ENCODE peak calls at places on chromosome 1, in five cellular contexts. W, Z, G, L and D are unnamed samples.

GRCh38 chr1:110787328-110788071 is 85.4 kb upstream of the CD53 start:
- DNase-seq in G (no peak), W (no peak), L (no peak), Z (no peak), D (peak; percentile 75)

GRCh38 chr1:212981025-212981495 is 30.7 kb downstream of the VASH2 start:
- DNase-seq in W (peak; percentile 66), G (no peak), Z (no peak), L (peak; percentile 65), D (no peak)

GRCh38 chr1:180953791-180954721 is 41.4 kb downstream of the KIAA1614 start:
- DNase-seq in Z (peak; percentile 54), G (no peak), W (peak; percentile 81), L (peak; percentile 81), D (peak; percentile 76)

GRCh38 chr1:109659997-109660755 is 4.3 kb downstream of the GSTM4 start:
- DNase-seq in W (no peak), Z (no peak), G (no peak), L (no peak), D (no peak)

GRCh38 chr1:191025896-191026642 is 548.4 kb upstream of the BRINP3 start:
- DNase-seq in G (no peak), Z (no peak), L (no peak), W (peak; percentile 11), D (no peak)

GRCh38 chr1:34923490-34923889 is 6.0 kb downstream of the DLGAP3 start:
- DNase-seq in Z (no peak), L (no peak), W (no peak), G (no peak), D (no peak)

GRCh38 chr1:207366022-207366421 is 44.5 kb downstream of the CD55 start:
- DNase-seq in L (no peak), G (no peak), W (no peak), Z (no peak), D (no peak)

GRCh38 chr1:27659497-27660299 is 12.3 kb downstream of the IFI6 start:
- DNase-seq in Z (peak; percentile 80), G (no peak), W (peak; percentile 94), L (peak; percentile 96), D (peak; percentile 84)

GRCh38 chr1:224535641-224536040 is 80.5 kb upstream of the CNIH3 start:
- DNase-seq in W (no peak), Z (no peak), L (no peak), G (no peak), D (no peak)

GRCh38 chr1:219988387-219988786 is 57.9 kb downstream of the EPRS1 start:
- DNase-seq in Z (no peak), G (no peak), W (no peak), L (no peak), D (no peak)

GRCh38 chr1:30359821-30360220 is 363.6 kb downstream of the MATN1 start:
- DNase-seq in W (no peak), Z (no peak), G (no peak), L (no peak), D (no peak)

GRCh38 chr1:115655307-115655664 is 13.5 kb downstream of the VANGL1 start:
- DNase-seq in L (no peak), Z (no peak), W (no peak), G (no peak), D (no peak)